ENCODE peak calls at places on chromosomes 16 and 17, in six cellular contexts. G is activated T-helper 1 cell treated with Interleukin-2 at 50 U/mL for 16 hours, M is fibroblast of villous mesenchyme, B is non-pigmented ciliary epithelial cell, O is endodermal cell, T is Peyer's patch. Y is an unnamed sample.

GRCh38 chr16:3458278-3458851 is 14.9 kb downstream of the NAA60 start:
- DNase-seq in G (no peak), M (peak; percentile 48), B (no peak), O (peak; percentile 72), T (peak; percentile 64), Y (peak; percentile 35)

GRCh38 chr17:54256530-54256929 is 433.8 kb downstream of the KIF2B start:
- DNase-seq in G (no peak), M (no peak), B (no peak), O (peak; percentile 81), T (no peak), Y (peak; percentile 11)

GRCh38 chr17:49365667-49366066 is 3.6 kb upstream of the ZNF652 start:
- DNase-seq in G (no peak), M (no peak), B (no peak), O (peak; percentile 88), T (peak; percentile 20), Y (peak; percentile 52)

GRCh38 chr17:39604911-39605491 is 2.7 kb downstream of the NEUROD2 start:
- DNase-seq in G (no peak), M (no peak), B (no peak), O (peak; percentile 70), T (no peak), Y (no peak)

GRCh38 chr16:83705856-83706255 is 101.9 kb upstream of the HSBP1 start:
- DNase-seq in G (no peak), M (no peak), B (peak; percentile 60), O (no peak), T (no peak), Y (no peak)

GRCh38 chr17:8362651-8363332 is 13.7 kb downstream of the KRABD2 start:
- DNase-seq in G (no peak), M (peak; percentile 70), B (no peak), O (no peak), T (no peak), Y (no peak)

GRCh38 chr17:48510761-48511604 is 19.8 kb downstream of the HOXB1 start:
- DNase-seq in G (no peak), M (peak; percentile 70), B (no peak), O (no peak), T (no peak), Y (no peak)

GRCh38 chr17:8060274-8060673 is 21.4 kb downstream of the ALOX15B start:
- DNase-seq in G (peak; percentile 28), M (peak; percentile 72), B (peak; percentile 35), O (peak; percentile 90), T (peak; percentile 36), Y (peak; percentile 60)

GRCh38 chr17:35169964-35170363 is 22.3 kb downstream of the UNC45B start:
- DNase-seq in G (no peak), M (no peak), B (no peak), O (no peak), T (no peak), Y (no peak)

GRCh38 chr16:515175-515962 is 12.1 kb upstream of the CAPN15 start:
- DNase-seq in G (no peak), M (no peak), B (no peak), O (no peak), T (no peak), Y (no peak)

GRCh38 chr16:4743217-4743897 is 9.0 kb downstream of the DNAAF8 start:
- DNase-seq in G (no peak), M (no peak), B (no peak), O (no peak), T (no peak), Y (no peak)

GRCh38 chr17:46853896-46854444 is 2.6 kb downstream of the WNT9B start:
- DNase-seq in G (no peak), M (peak; percentile 19), B (peak; percentile 14), O (peak; percentile 58), T (peak; percentile 0), Y (no peak)

GRCh38 chr16:87550510-87550961 is 51.8 kb upstream of the JPH3 start:
- DNase-seq in G (peak; percentile 35), M (no peak), B (no peak), O (peak; percentile 90), T (peak; percentile 67), Y (peak; percentile 79)

GRCh38 chr16:81699596-81699995 is 79.5 kb upstream of the PLCG2 start:
- DNase-seq in G (no peak), M (no peak), B (no peak), O (no peak), T (no peak), Y (no peak)

GRCh38 chr16:79792952-79793351 is 192.4 kb upstream of the MAF start:
- DNase-seq in G (no peak), M (peak; percentile 63), B (no peak), O (no peak), T (no peak), Y (no peak)

GRCh38 chr16:85359147-85359822 is 247.0 kb upstream of the CIBAR2 start:
- DNase-seq in G (no peak), M (peak; percentile 97), B (no peak), O (no peak), T (no peak), Y (no peak)

GRCh38 chr16:81516478-81517149 is 72.0 kb downstream of the CMIP start:
- DNase-seq in G (no peak), M (no peak), B (no peak), O (no peak), T (no peak), Y (no peak)

GRCh38 chr16:23509763-23510153 is 536 bp downstream of the GGA2 start:
- DNase-seq in G (no peak), M (peak; percentile 76), B (no peak), O (peak; percentile 66), T (peak; percentile 55), Y (peak; percentile 22)

GRCh38 chr17:51120357-51120738 is 320 bp downstream of the SPAG9 start:
- DNase-seq in G (no peak), M (peak; percentile 32), B (no peak), O (no peak), T (no peak), Y (peak; percentile 33)

GRCh38 chr17:40017422-40018080 is 2.3 kb downstream of the CSF3 start:
- DNase-seq in G (no peak), M (no peak), B (no peak), O (peak; percentile 54), T (no peak), Y (no peak)

GRCh38 chr17:20922128-20922670 is 120.6 kb downstream of the USP22 start:
- DNase-seq in G (no peak), M (peak; percentile 72), B (no peak), O (no peak), T (no peak), Y (no peak)

GRCh38 chr16:50152386-50152806 is 710 bp upstream of the TENT4B start:
- DNase-seq in G (peak; percentile 44), M (peak; percentile 47), B (no peak), O (peak; percentile 67), T (no peak), Y (no peak)